ENCODE peak calls at places on chromosome 20, in five cellular contexts. P is substantia nigra; S is activated gamma-delta T cell treated with anti-CD3 and anti-CD28 coated beads, Interleukin-2, amount 50 U/mL, for 16 hours; D is progenitor cell of endocrine pancreas; I is iPS DF 19.7. O is an unnamed sample.

GRCh38 chr20:23637282-23638221 is at the start of gene CST3:
- DNase-seq in S (no peak), D (peak), P (peak), I (peak), O (peak)

GRCh38 chr20:62744761-62745160 is 36.1 kb downstream of the NTSR1 start:
- DNase-seq in P (no peak), S (no peak), D (no peak), I (no peak), O (no peak)

GRCh38 chr20:23988561-23988960 is at the start of gene GGTLC1:
- DNase-seq in P (no peak), S (no peak), D (no peak), I (no peak), O (no peak)

GRCh38 chr20:8421981-8422380 is 289.9 kb downstream of the PLCB1 start:
- DNase-seq in I (no peak), D (no peak), P (no peak), S (no peak), O (no peak)

GRCh38 chr20:41339957-41340326 is 679 bp upstream of the LPIN3 start:
- DNase-seq in P (peak), I (peak), D (peak), S (peak), O (peak)

GRCh38 chr20:4375881-4376280 is 345.8 kb upstream of the PRND start:
- DNase-seq in D (no peak), I (no peak), S (no peak), P (no peak), O (peak)

GRCh38 chr20:32580970-32581838 is 3.9 kb downstream of the NOL4L start:
- DNase-seq in P (peak), D (no peak), I (no peak), S (no peak), O (no peak)

GRCh38 chr20:8454137-8454712 is 322.2 kb downstream of the PLCB1 start:
- DNase-seq in S (peak), I (peak), P (no peak), D (no peak), O (no peak)

GRCh38 chr20:62935968-62936585 is 1.9 kb upstream of the GID8 start:
- DNase-seq in D (no peak), P (no peak), I (no peak), S (no peak), O (no peak)

GRCh38 chr20:35561268-35561667 is 19.4 kb downstream of the ERGIC3 start:
- DNase-seq in S (no peak), D (no peak), P (peak), I (no peak), O (peak)

GRCh38 chr20:35988910-35989463 is 20.6 kb downstream of the CNBD2 start:
- DNase-seq in P (no peak), S (no peak), I (no peak), D (no peak), O (no peak)

GRCh38 chr20:4263011-4263410 is 247.7 kb upstream of the RNF24 start:
- DNase-seq in S (no peak), P (no peak), I (no peak), D (no peak), O (no peak)

GRCh38 chr20:62533591-62534495 is 58.0 kb upstream of the GATA5 start:
- DNase-seq in P (no peak), S (no peak), I (no peak), D (no peak), O (no peak)

GRCh38 chr20:56843386-56843785 is 214.3 kb downstream of the TFAP2C start:
- DNase-seq in I (no peak), P (no peak), D (no peak), S (no peak), O (no peak)